ENCODE peak calls at places on chromosomes 4 and X, in six cellular contexts. S is right atrium auricular region, O is astrocyte of the cerebellum, L is IMR-90, V is HCT116, K is GM06990. F is an unnamed sample.

GRCh38 chr4:14308229-14308651 is 680.7 kb upstream of the BOD1L1 start:
- DNase-seq in S (no peak), O (no peak), L (no peak), V (no peak), K (no peak), F (no peak)

GRCh38 chr4:24001945-24002640 is 112.2 kb upstream of the PPARGC1A start:
- DNase-seq in S (no peak), O (peak), L (no peak), V (no peak), K (no peak), F (peak)

GRCh38 chr4:70927502-70928139 is 25.5 kb downstream of the MOB1B start:
- DNase-seq in S (no peak), O (no peak), L (no peak), V (no peak), K (peak), F (no peak)

GRCh38 chr4:107710493-107711459 is 9.3 kb downstream of the PAPSS1 start:
- DNase-seq in S (no peak), O (no peak), L (no peak), V (no peak), K (no peak), F (no peak)

GRCh38 chr4:144174401-144175067 is 34.0 kb upstream of the GYPA start:
- DNase-seq in S (no peak), O (peak), L (peak), V (peak), K (peak), F (no peak)

GRCh38 chrX:16882702-16883486 is 12.7 kb upstream of the RBBP7 start:
- DNase-seq in S (peak), O (peak), L (peak), V (peak), K (peak), F (peak)

GRCh38 chrX:155745792-155746191 is 133.0 kb upstream of the TMLHE start:
- DNase-seq in S (peak), O (no peak), L (peak), V (peak), K (no peak), F (peak)

GRCh38 chr4:103786014-103786413 is 66.2 kb upstream of the TACR3 start:
- DNase-seq in S (no peak), O (peak), L (no peak), V (peak), K (peak), F (no peak)

GRCh38 chr4:78481180-78481579 is 70.4 kb upstream of the ANXA3 start:
- DNase-seq in S (no peak), O (no peak), L (peak), V (no peak), K (no peak), F (no peak)

GRCh38 chrX:155313766-155314165 is 20.6 kb downstream of the CLIC2 start:
- DNase-seq in S (no peak), O (no peak), L (no peak), V (peak), K (no peak), F (peak)

GRCh38 chrX:154658957-154659356 is 5.6 kb upstream of the CTAG2 start:
- DNase-seq in S (no peak), O (no peak), L (no peak), V (no peak), K (no peak), F (no peak)

GRCh38 chrX:12949205-12949926 is 25.5 kb upstream of the TMSB4X start:
- DNase-seq in S (no peak), O (no peak), L (peak), V (no peak), K (no peak), F (peak)

GRCh38 chrX:46306103-46306502 is 239.1 kb downstream of the ZNF674 start:
- DNase-seq in S (no peak), O (no peak), L (no peak), V (no peak), K (no peak), F (no peak)

GRCh38 chr4:1043658-1044468 is 32.4 kb downstream of the FGFRL1 start:
- DNase-seq in S (peak), O (peak), L (peak), V (peak), K (no peak), F (peak)

GRCh38 chrX:16822723-16823122 is 36.5 kb downstream of the TXLNG start:
- DNase-seq in S (no peak), O (no peak), L (peak), V (no peak), K (no peak), F (no peak)

GRCh38 chrX:308821-309520 is 9.6 kb downstream of the GTPBP6 start:
- DNase-seq in S (no peak), O (no peak), L (no peak), V (no peak), K (no peak), F (no peak)

GRCh38 chr4:145731026-145731425 is 51.1 kb downstream of the C4orf51 start:
- DNase-seq in S (no peak), O (no peak), L (peak), V (no peak), K (no peak), F (no peak)

GRCh38 chr4:35506161-35506560 is 738.2 kb downstream of the ARAP2 start:
- DNase-seq in S (no peak), O (no peak), L (no peak), V (no peak), K (no peak), F (no peak)

GRCh38 chr4:183763990-183764754 is 105.1 kb downstream of the TRAPPC11 start:
- DNase-seq in S (no peak), O (no peak), L (no peak), V (no peak), K (no peak), F (peak)

GRCh38 chr4:76969493-76969892 is 19.9 kb downstream of the SEPTIN11 start:
- DNase-seq in S (no peak), O (no peak), L (no peak), V (no peak), K (no peak), F (no peak)

GRCh38 chrX:155871934-155872333 is 9.2 kb upstream of the VAMP7 start:
- DNase-seq in S (no peak), O (no peak), L (no peak), V (no peak), K (no peak), F (no peak)

GRCh38 chr4:20984011-20984836 is 284.0 kb downstream of the PACRGL start:
- DNase-seq in S (no peak), O (no peak), L (no peak), V (no peak), K (no peak), F (no peak)

GRCh38 chr4:140645614-140646412 is 77.1 kb upstream of the UCP1 start:
- DNase-seq in S (no peak), O (no peak), L (peak), V (no peak), K (no peak), F (no peak)

GRCh38 chr4:11293866-11294265 is 134.8 kb downstream of the HS3ST1 start:
- DNase-seq in S (no peak), O (no peak), L (no peak), V (no peak), K (no peak), F (no peak)

GRCh38 chr4:77395481-77395880 is 210.1 kb upstream of the CXCL13 start:
- DNase-seq in S (no peak), O (no peak), L (no peak), V (no peak), K (no peak), F (no peak)

DNA sequence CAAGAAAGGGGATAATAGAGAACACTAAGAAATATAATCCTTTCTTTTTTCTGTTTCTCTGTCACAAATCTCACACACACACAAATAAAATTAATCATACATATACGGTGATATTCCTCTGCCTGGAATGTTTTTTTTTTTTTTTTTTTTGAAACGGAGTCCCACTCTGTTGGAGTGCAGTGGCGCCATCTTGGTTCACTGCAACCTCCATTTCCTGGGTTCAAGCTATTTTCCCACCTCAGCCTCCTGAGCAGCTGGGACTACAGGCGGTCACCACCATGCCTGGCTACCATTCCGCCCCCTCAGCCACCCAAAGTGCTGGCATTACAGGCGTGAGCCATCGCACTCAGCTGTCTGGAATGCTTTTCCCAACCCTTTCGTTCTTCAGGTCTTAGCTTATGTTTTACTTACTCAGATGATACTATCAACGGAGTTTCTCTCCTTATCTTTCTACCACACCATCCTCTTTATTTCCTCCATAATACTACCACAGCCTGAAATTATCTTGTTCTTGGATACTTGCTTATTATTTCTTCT is 69.3 kb downstream of the ANKRD17 start:
- DNase-seq in S (no peak), O (no peak), L (peak), V (no peak), K (no peak), F (no peak)
- H3K4me3 ChIP-seq in S (no peak), O (no peak), L (no peak), V (no peak), K (no peak), F (no peak)

GRCh38 chrX:84340981-84341380 is 153.0 kb upstream of the RPS6KA6 start:
- DNase-seq in S (no peak), O (no peak), L (peak), V (no peak), K (no peak), F (no peak)

GRCh38 chrX:84336646-84337045 is 148.6 kb upstream of the RPS6KA6 start:
- DNase-seq in S (no peak), O (peak), L (peak), V (no peak), K (no peak), F (no peak)

DNA sequence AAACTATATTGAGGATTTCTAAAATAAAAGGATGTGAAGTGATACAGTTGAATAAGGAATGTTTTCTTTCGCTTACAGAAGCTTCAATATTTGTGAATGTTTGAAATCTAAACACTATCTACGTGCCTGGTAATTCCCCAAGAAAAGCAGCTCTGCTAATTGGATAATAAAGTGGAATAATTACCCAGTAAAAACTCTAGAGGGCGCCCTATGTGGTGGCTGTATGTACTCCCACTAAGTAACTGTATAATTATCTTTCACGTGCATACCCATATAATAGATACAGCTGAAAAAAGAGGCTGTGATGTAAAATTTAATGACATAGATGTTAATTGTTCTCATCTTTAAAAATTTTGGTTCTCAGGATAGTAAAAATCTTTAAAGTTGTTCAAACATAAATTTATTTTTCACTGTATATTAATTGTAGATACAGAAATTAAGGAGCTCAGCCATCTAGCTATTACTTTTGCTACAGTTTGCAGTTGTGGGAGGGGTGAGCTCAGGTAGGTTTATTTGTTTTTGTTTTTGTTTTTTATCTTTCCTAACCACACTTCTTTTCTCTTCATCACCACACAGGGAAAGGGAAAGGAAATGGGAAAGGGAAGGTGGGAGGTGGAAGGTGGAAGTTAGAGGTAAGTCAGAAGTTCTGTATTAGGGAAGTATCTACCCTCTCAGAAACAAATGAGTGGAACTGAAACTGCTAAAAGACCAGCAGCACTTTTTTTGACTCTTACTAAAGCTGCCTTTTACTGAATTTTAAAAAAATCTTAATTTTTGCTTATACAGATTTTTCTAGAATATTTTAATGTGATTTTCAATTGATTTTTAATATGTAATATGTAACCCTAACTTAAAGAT is 151.7 kb upstream of the RPS6KA6 start:
- DNase-seq in S (no peak), O (no peak), L (peak), V (no peak), K (peak), F (no peak)
- TF ChIP-seq CTCF in S (peak), O (peak), L (peak), V (no peak), K (no peak), F (peak)

GRCh38 chr4:174216935-174217272 is 66.6 kb downstream of the FBXO8 start:
- DNase-seq in S (no peak), O (no peak), L (no peak), V (no peak), K (no peak), F (no peak)
- H3K4me3 ChIP-seq in S (peak), O (peak), L (no peak), V (no peak), K (no peak), F (peak)

GRCh38 chrX:72003811-72004750 is 93.4 kb downstream of the NHSL2 start:
- DNase-seq in S (peak), O (peak), L (no peak), V (peak), K (no peak), F (no peak)
- TF ChIP-seq CTCF in S (no peak), O (no peak), L (no peak), V (peak), K (peak), F (peak)

F was measured in retinal pigment epithelial cell.